ENCODE peak calls at places on chromosomes 11 and 22, in five cellular contexts. G is CD4-positive, alpha-beta T cell; K is esophagus muscularis mucosa; R is heart right ventricle; E is coronary artery. Q is an unnamed sample.

GRCh38 chr11:19164230-19164855 is 37.4 kb downstream of the CSRP3 start:
- DNase-seq in G (no peak), K (no peak), R (no peak), E (no peak), Q (no peak)

GRCh38 chr11:78893996-78894395 is 319.3 kb upstream of the NARS2 start:
- DNase-seq in G (no peak), K (no peak), R (no peak), E (no peak), Q (no peak)

GRCh38 chr22:29907753-29908515 is 25.0 kb downstream of the MTMR3 start:
- DNase-seq in G (no peak), K (no peak), R (peak), E (no peak), Q (peak)

GRCh38 chr11:12205330-12205729 is 94.9 kb downstream of the MICAL2 start:
- DNase-seq in G (no peak), K (no peak), R (no peak), E (no peak), Q (no peak)

GRCh38 chr11:10375280-10376048 is 70.6 kb downstream of the ADM start:
- DNase-seq in G (no peak), K (peak), R (no peak), E (no peak), Q (no peak)

GRCh38 chr22:23722724-23723123 is 28.2 kb downstream of the ZNF70 start:
- DNase-seq in G (no peak), K (no peak), R (no peak), E (no peak), Q (no peak)

GRCh38 chr22:46074771-46075551 is 75.4 kb upstream of the PPARA start:
- DNase-seq in G (no peak), K (no peak), R (peak), E (peak), Q (peak)

GRCh38 chr11:45079943-45080719 is 66.3 kb upstream of the PRDM11 start:
- DNase-seq in G (peak), K (no peak), R (no peak), E (no peak), Q (no peak)

GRCh38 chr11:66967670-66968425 is 7.3 kb upstream of the C11orf86 start:
- DNase-seq in G (no peak), K (no peak), R (peak), E (no peak), Q (no peak)

GRCh38 chr11:27317751-27318150 is 45.3 kb downstream of the CCDC34 start:
- DNase-seq in G (no peak), K (no peak), R (no peak), E (no peak), Q (no peak)

GRCh38 chr11:111541209-111542061 is 915 bp downstream of the LAYN start:
- DNase-seq in G (no peak), K (no peak), R (peak), E (peak), Q (peak)

GRCh38 chr11:72577271-72577681 is 96.9 kb downstream of the PDE2A start:
- DNase-seq in G (no peak), K (no peak), R (no peak), E (peak), Q (no peak)

GRCh38 chr11:29282088-29282487 is 734.7 kb downstream of the KCNA4 start:
- DNase-seq in G (no peak), K (no peak), R (no peak), E (no peak), Q (no peak)

GRCh38 chr22:18065256-18065655 is 12.5 kb upstream of the PEX26 start:
- DNase-seq in G (no peak), K (no peak), R (no peak), E (no peak), Q (no peak)

GRCh38 chr11:86873573-86874083 is 73.3 kb downstream of the PRSS23 start:
- DNase-seq in G (no peak), K (no peak), R (no peak), E (no peak), Q (no peak)

GRCh38 chr11:7278314-7278917 is 26.7 kb downstream of the SYT9 start:
- DNase-seq in G (no peak), K (no peak), R (no peak), E (no peak), Q (no peak)

GRCh38 chr11:54927704-54928103 is 221.1 kb downstream of the OR4A5 start:
- DNase-seq in G (no peak), K (no peak), R (no peak), E (no peak), Q (no peak)

GRCh38 chr11:64728757-64729365 is 5.9 kb upstream of the NRXN2 start:
- DNase-seq in G (no peak), K (no peak), R (no peak), E (no peak), Q (no peak)

GRCh38 chr22:48188211-48188845 is 1425.9 kb downstream of the TBC1D22A start:
- DNase-seq in G (no peak), K (no peak), R (no peak), E (peak), Q (no peak)

GRCh38 chr11:66043008-66043906 is 5.7 kb downstream of the GAL3ST3 start:
- DNase-seq in G (no peak), K (no peak), R (no peak), E (no peak), Q (no peak)

GRCh38 chr11:3166268-3167142 is 1.4 kb upstream of the OSBPL5 start:
- DNase-seq in G (no peak), K (no peak), R (no peak), E (no peak), Q (peak)

GRCh38 chr22:48451891-48452290 is 1375.8 kb downstream of the BRD1 start:
- DNase-seq in G (no peak), K (no peak), R (no peak), E (no peak), Q (no peak)

GRCh38 chr11:88039512-88040496 is 135.4 kb downstream of the RAB38 start:
- DNase-seq in G (no peak), K (no peak), R (no peak), E (no peak), Q (peak)

GRCh38 chr11:65696802-65697552 is 15.1 kb upstream of the KAT5 start:
- DNase-seq in G (no peak), K (no peak), R (no peak), E (no peak), Q (no peak)

GRCh38 chr11:66316849-66317251 is at the start of gene CD248:
- DNase-seq in G (no peak), K (no peak), R (peak), E (no peak), Q (no peak)

GRCh38 chr11:6223854-6224253 is 10.6 kb downstream of the FHIP1B start:
- DNase-seq in G (no peak), K (no peak), R (no peak), E (no peak), Q (no peak)

GRCh38 chr22:36252754-36253522 is at the start of gene APOL1:
- DNase-seq in G (peak), K (no peak), R (no peak), E (no peak), Q (no peak)

GRCh38 chr11:73288873-73289707 is 17.0 kb downstream of the P2RY6 start:
- DNase-seq in G (peak), K (no peak), R (peak), E (peak), Q (peak)

GRCh38 chr11:94740083-94740974 is 27.8 kb upstream of the AMOTL1 start:
- DNase-seq in G (no peak), K (peak), R (peak), E (peak), Q (peak)

GRCh38 chr22:50530857-50531545 is 1.2 kb upstream of the TYMP start:
- DNase-seq in G (peak), K (no peak), R (peak), E (no peak), Q (peak)

GRCh38 chr11:27443746-27444465 is 28.7 kb downstream of the LGR4 start:
- DNase-seq in G (no peak), K (no peak), R (no peak), E (no peak), Q (no peak)

DNA sequence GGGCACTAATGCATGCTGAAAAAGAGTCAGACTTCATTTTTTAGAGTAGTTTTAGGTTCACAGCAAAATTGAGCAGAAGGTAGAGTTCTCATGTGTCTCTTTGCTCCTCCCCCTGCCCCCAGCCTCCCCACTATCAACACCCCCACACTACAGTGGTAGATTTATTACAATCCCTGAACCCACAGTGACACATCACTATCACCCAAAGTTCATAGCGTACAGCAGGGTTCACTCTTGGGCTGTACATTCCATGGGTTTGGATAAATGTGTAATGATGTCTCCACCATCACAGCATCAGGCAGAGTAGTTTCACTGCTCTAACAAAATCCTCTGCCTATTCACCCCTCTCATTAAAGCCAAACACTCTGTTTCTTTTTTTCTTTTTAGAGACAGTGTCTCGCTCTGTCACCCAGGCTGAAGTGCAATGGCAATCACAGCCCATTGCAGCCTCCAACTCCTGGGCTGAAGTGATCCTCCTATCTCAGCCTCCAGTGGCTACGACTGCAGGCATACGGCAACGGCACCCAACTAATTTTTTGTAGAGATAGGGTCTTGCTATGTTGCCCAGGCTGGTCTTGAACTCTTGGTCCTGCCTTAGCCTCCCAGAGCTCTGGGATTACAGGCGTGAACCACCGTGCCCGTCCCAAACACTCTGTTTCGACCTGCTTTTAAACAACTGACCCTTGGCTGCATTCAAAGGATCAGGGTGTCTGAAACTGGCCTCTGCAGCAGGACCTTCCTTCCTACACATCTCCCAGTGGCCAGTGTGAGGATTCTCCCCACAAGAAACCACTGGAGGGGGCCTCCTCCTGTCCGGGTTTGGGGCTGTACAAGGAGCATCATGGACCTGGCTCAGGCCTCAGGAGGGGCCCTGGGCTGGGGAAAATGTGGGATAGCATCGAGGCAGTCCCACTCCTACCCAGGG is 4.2 kb downstream of the BEST1 start:
- DNase-seq in G (no peak), K (no peak), R (no peak), E (no peak), Q (no peak)
- TF ChIP-seq CTCF in G (no peak), K (no peak), R (no peak), E (no peak), Q (no peak)

DNA sequence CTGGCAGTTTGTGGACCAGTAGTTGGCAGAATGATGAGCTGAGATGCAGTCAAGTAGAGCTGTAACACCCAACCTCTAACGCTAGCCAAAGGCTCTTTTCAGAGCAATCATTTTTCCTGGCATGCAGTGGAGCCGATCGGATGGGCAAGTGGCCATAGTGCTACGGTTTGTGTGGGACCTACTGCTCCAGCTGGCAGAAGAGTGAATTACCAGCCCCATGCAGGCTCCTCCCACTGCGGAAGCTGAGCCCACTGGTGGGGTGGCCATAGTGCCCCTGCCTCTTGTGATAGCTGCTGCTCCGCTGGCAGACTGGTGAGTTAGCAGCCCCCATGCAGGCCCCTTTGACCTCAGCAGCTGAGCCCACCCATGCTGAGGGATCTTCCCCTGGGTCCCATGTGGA is 27.0 kb upstream of the SC5D start:
- DNase-seq in G (no peak), K (no peak), R (no peak), E (no peak), Q (no peak)
- TF ChIP-seq CTCF in G (no peak), K (no peak), R (no peak), E (no peak), Q (no peak)

GRCh38 chr11:121762820-121763219 is 310.1 kb upstream of the SORL1-AS1 start:
- DNase-seq in G (no peak), K (peak), R (peak), E (no peak), Q (no peak)
- TF ChIP-seq CTCF in G (no peak), K (no peak), R (no peak), E (no peak), Q (no peak)

DNA sequence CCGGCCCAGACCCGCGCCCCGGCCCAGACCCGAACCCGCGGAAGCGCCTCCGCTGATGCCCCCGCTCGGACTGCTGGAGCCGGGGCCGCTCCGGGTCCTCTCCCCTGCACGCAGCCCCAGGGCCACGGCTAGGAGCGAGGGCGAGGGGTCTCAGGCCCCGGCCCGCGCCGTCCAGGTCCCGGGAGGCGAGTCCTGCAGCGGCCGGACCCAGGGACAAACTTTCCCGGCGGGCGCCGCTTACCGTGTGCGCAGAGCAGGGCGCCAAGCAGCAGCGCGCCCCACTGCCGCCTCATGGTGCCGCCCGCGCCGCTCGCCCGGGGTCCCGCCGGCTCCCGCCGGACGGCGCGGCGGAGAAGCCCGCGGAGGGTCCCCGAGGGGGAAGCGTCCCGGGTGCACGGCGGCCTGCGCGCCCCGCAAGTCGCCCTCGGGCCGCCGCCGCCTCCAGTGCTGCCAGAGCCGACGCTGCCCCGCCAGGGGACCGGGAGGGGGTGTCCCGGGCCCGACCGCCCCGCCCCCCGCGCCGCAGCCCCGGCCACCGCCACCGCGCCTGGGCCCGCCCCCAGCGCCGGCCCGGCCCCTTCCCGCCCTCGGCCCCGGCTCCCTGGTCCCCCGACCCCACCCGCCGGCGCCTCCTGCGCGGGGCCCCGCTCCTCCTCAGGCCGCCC is at the start of gene LRP4:
- DNase-seq in G (no peak), K (no peak), R (peak), E (no peak), Q (peak)
- TF ChIP-seq CTCF in G (no peak), K (peak), R (no peak), E (no peak), Q (no peak)

DNA sequence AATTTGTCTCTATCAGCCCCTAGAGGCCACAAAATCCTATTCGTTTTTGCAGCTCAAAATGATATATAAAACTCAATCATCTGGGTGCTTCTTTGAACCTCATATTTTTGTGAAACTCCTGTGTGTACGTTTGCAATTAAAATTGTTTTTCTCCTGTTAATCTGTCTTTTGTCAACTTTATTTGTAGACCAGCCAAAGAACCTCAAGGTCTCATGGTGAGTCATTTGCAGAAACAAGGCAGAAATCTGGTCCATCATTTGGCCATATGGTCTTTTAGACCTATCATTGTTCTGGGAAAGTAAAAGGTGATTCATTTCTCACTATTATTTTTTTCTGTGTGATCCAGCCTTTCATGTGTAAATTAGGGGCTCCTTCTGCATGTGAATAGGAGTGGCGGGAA is 399.2 kb upstream of the DDI1 start:
- DNase-seq in G (no peak), K (no peak), R (no peak), E (no peak), Q (no peak)
- TF ChIP-seq CTCF in G (no peak), K (no peak), R (no peak), E (no peak), Q (no peak)

Q was measured in pancreas.